ENCODE peak calls at places on chromosomes 3 and 15, in five cellular contexts. S is trophoblast cell, C is mesenchymal stem cell, P is H1, A is H9. V is an unnamed sample.

GRCh38 chr3:25021816-25022215 is 406.2 kb upstream of the RARB start:
- DNase-seq in S (no peak), C (peak), P (no peak), A (no peak), V (no peak)

GRCh38 chr3:144866504-144866903 is 894.9 kb downstream of the DIPK2A start:
- DNase-seq in S (no peak), C (peak), P (no peak), A (no peak), V (no peak)

GRCh38 chr3:168812234-168812633 is 716.5 kb upstream of the GOLIM4 start:
- DNase-seq in S (no peak), C (no peak), P (peak), A (peak), V (peak)

GRCh38 chr15:39269352-39269751 is 311.5 kb upstream of the THBS1 start:
- DNase-seq in S (peak), C (no peak), P (no peak), A (no peak), V (no peak)

GRCh38 chr3:44974406-44974805 is 1.6 kb downstream of the ZDHHC3 start:
- DNase-seq in S (no peak), C (no peak), P (no peak), A (no peak), V (no peak)

GRCh38 chr15:52118969-52119749 is 6.6 kb upstream of the BCL2L10 start:
- DNase-seq in S (no peak), C (no peak), P (no peak), A (no peak), V (no peak)

GRCh38 chr3:106473576-106474506 is 605.0 kb upstream of the CBLB start:
- DNase-seq in S (no peak), C (no peak), P (no peak), A (no peak), V (no peak)

GRCh38 chr15:74543583-74543982 is 2.6 kb downstream of the ARID3B start:
- DNase-seq in S (no peak), C (no peak), P (no peak), A (no peak), V (no peak)

GRCh38 chr3:187833799-187834578 is 88.7 kb upstream of the BCL6 start:
- DNase-seq in S (no peak), C (no peak), P (no peak), A (no peak), V (no peak)

GRCh38 chr3:194404365-194405140 is 5.5 kb upstream of the GP5 start:
- DNase-seq in S (no peak), C (peak), P (no peak), A (no peak), V (no peak)

GRCh38 chr15:98888839-98889479 is 118.6 kb downstream of the PGPEP1L start:
- DNase-seq in S (no peak), C (peak), P (no peak), A (no peak), V (no peak)

GRCh38 chr15:58506064-58506490 is 74.3 kb downstream of the LIPC start:
- DNase-seq in S (no peak), C (no peak), P (no peak), A (no peak), V (no peak)

GRCh38 chr3:153591566-153592221 is 429.7 kb downstream of the RAP2B start:
- DNase-seq in S (peak), C (no peak), P (no peak), A (no peak), V (no peak)

GRCh38 chr3:62374375-62374876 is 1.1 kb upstream of the FEZF2 start:
- DNase-seq in S (no peak), C (peak), P (no peak), A (peak), V (peak)

GRCh38 chr3:72634128-72634527 is 214.1 kb downstream of the SHQ1 start:
- DNase-seq in S (no peak), C (no peak), P (no peak), A (no peak), V (no peak)
- H2BK12ac ChIP-seq in S (no peak), C (no peak), P (no peak), A (no peak), V (no peak)

GRCh38 chr15:31824009-31824408 is 206.3 kb upstream of the CHRNA7 start:
- DNase-seq in S (no peak), C (no peak), P (no peak), A (no peak), V (no peak)

GRCh38 chr15:31822463-31822862 is 207.9 kb upstream of the CHRNA7 start:
- DNase-seq in S (no peak), C (no peak), P (no peak), A (no peak), V (no peak)
- H3K4ac ChIP-seq in S (no peak), C (no peak), P (no peak), A (no peak), V (no peak)

GRCh38 chr3:51967384-51968174 is at the start of gene PCBP4:
- DNase-seq in S (peak), C (peak), P (no peak), A (peak), V (no peak)

GRCh38 chr3:51969841-51970240 is 2.6 kb upstream of the PCBP4 start:
- DNase-seq in S (no peak), C (no peak), P (no peak), A (no peak), V (no peak)

GRCh38 chr3:51966941-51967383 is 292 bp downstream of the PCBP4 start:
- DNase-seq in S (no peak), C (no peak), P (no peak), A (no peak), V (no peak)

GRCh38 chr3:51968883-51969674 is 1.8 kb upstream of the PCBP4 start:
- DNase-seq in S (no peak), C (no peak), P (no peak), A (peak), V (no peak)

GRCh38 chr3:51968175-51968681 is 974 bp upstream of the PCBP4 start:
- DNase-seq in S (no peak), C (no peak), P (no peak), A (peak), V (peak)
- H2BK12ac ChIP-seq in S (peak), C (no peak), P (peak), A (no peak), V (no peak)

GRCh38 chr3:47381317-47382157 is 716 bp downstream of the PTPN23 start:
- DNase-seq in S (peak), C (peak), P (peak), A (peak), V (peak)

GRCh38 chr3:47378869-47379268 is 2.0 kb upstream of the PTPN23 start:
- DNase-seq in S (no peak), C (no peak), P (no peak), A (no peak), V (no peak)

GRCh38 chr3:47380026-47380600 is 708 bp upstream of the PTPN23 start:
- DNase-seq in S (no peak), C (no peak), P (no peak), A (no peak), V (no peak)

GRCh38 chr3:47380601-47381316 is at the start of gene PTPN23:
- DNase-seq in S (peak), C (peak), P (peak), A (peak), V (peak)

GRCh38 chr3:47379488-47379899 is 1.3 kb upstream of the PTPN23 start:
- DNase-seq in S (no peak), C (no peak), P (no peak), A (no peak), V (no peak)
- H3K4ac ChIP-seq in S (peak), C (peak), P (no peak), A (no peak), V (no peak)

DNA sequence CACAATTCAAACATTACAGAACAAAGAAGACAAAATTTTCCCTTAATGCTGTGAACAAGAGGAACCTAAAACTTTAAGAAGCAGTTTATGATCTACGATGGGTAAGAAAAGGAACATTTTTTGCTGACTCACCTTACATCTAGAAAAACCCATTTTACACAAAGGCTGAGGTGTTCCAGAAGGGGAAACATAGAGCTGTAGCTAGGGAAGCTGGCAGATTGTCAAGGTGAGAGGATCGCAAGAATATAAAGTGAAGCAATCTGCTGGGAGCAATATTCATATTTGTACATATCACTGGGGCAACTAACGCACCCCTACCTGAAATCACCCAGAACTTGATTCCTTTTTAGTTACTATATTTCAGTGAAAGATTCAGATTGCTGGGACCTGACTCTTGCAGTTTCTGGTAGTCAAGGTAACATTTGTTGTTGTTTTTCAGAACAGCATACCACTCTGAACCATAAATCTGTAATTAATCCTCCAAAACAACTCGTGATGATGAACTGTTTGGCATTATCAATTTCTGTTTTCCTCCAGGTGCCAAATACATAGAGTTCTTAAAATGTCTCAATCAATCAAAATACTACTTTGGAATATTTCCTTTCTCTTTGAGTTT is 184.1 kb upstream of the LRRC3B start:
- DNase-seq in S (no peak), C (no peak), P (no peak), A (no peak), V (no peak)
- H2BK12ac ChIP-seq in S (no peak), C (no peak), P (no peak), A (no peak), V (no peak)

DNA sequence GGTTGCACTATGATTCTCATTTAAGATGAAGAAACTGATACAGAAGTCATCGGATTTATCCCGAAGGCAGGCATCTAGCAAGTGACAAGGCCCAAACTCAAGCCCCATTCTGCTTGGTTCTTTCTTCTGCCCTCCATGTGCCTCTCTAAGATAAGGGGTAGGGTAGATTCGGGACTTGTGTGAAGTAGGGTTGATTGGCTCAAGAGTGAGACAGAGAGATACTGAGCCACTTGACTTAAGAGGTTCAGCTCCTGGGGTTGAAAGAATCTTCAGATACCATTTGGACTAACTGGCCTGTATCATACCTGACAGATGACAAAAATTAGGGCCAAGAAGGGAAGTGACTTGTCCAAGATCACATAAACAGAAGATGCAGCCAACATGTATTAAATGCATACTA is 891 bp downstream of the RFT1 start:
- DNase-seq in S (no peak), C (no peak), P (no peak), A (no peak), V (no peak)
- H3K4ac ChIP-seq in S (peak), C (no peak), P (no peak), A (no peak), V (no peak)